ENCODE peak calls at places on chromosomes 1 and 21, in four cellular contexts. V is SK-N-SH, U is H1, R is GM12878. M is an unnamed sample.
A peak's percentile ranks its signal among the peaks of the same experiment; 100 is the strongest.

GRCh38 chr21:36321325-36322082 is 1.5 kb downstream of the MORC3 start:
- DNase-seq in U (no peak), R (no peak), V (peak; percentile 63), M (no peak)

GRCh38 chr1:177569476-177569875 is 398.7 kb downstream of the BRINP2 start:
- DNase-seq in V (no peak), R (no peak), U (no peak), M (no peak)

GRCh38 chr1:116321766-116322175 is 51.3 kb upstream of the ATP1A1 start:
- DNase-seq in U (no peak), V (no peak), R (no peak), M (peak; percentile 58)

GRCh38 chr1:78043436-78043835 is 2.3 kb upstream of the GIPC2 start:
- DNase-seq in V (no peak), U (no peak), R (no peak), M (no peak)

GRCh38 chr1:160646711-160647328 is at the start of gene SLAMF1:
- DNase-seq in U (no peak), V (no peak), R (peak; percentile 95), M (no peak)

GRCh38 chr1:58528518-58528917 is 18.0 kb downstream of the OMA1 start:
- DNase-seq in R (no peak), V (no peak), U (no peak), M (no peak)

GRCh38 chr1:205248793-205249601 is 21.3 kb downstream of the TMCC2 start:
- DNase-seq in U (no peak), V (peak; percentile 58), R (no peak), M (peak; percentile 68)

GRCh38 chr1:179091691-179092165 is 9.9 kb downstream of the TOR3A start:
- DNase-seq in V (no peak), U (no peak), R (no peak), M (no peak)

GRCh38 chr1:9289090-9289534 is 3.6 kb upstream of the SPSB1 start:
- DNase-seq in V (no peak), U (no peak), R (peak; percentile 46), M (peak; percentile 70)

GRCh38 chr21:9753943-9754342 is 767.4 kb upstream of the TPTE start:
- DNase-seq in U (no peak), R (no peak), V (no peak), M (no peak)

GRCh38 chr1:112704908-112705627 is 1.9 kb downstream of the RHOC start:
- DNase-seq in V (peak; percentile 71), R (peak; percentile 83), U (peak; percentile 90), M (peak; percentile 95)

GRCh38 chr1:112708489-112708888 is 1.6 kb upstream of the RHOC start:
- DNase-seq in V (no peak), R (no peak), U (no peak), M (no peak)

GRCh38 chr1:112708002-112708448 is 1.1 kb upstream of the RHOC start:
- DNase-seq in U (no peak), V (no peak), R (no peak), M (no peak)

GRCh38 chr1:112707217-112708001 is 482 bp upstream of the RHOC start:
- DNase-seq in V (peak; percentile 96), R (no peak), U (peak; percentile 74), M (peak; percentile 95)

DNA sequence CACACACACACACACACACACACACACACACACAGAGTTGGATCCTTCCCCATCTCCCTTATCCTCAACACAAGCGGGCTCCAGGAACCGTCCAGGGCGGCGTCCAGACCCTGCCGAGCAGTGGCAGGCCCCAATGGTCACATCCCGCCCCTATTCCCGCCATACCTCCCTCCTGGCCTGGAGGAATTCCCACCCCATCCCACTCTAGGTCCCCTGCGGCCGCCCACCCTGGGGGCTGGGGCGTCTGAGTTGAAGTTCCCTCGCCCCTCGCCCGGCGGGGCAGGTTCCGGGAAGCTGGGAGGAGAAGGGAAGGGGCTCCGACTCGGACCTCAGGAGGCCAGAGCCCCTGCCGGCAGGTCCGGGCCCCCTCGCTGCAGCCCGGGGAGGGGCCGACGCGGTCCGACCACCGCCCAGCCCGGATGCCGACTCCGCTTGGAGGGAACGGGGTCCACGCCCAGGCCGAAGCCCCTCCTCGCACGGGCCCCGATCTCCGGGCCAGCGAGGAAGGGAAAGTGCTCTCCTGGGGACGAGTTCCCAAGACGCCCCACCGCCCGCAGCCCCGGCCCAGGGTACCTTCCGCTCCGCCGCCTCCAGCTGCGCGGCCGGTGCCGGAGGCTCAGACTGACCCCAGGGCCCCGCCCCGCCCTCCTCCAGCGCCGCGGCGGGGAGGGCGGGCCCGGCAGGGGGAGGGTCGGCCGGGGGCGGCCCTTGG is at the start of gene RHOC:
- DNase-seq in V (peak; percentile 95), R (no peak), U (no peak), M (peak; percentile 94)
- TF ChIP-seq NRF1 in V (no peak), R (no peak), U (no peak), M (peak; percentile 45)

GRCh38 chr1:25821630-25822091 is 1.9 kb downstream of the MTFR1L start:
- DNase-seq in U (no peak), V (no peak), R (no peak), M (no peak)
- TF ChIP-seq NRF1 in U (no peak), V (no peak), R (no peak), M (no peak)

GRCh38 chr1:155777541-155777940 is 79.5 kb downstream of the GON4L start:
- DNase-seq in V (no peak), U (no peak), R (no peak), M (no peak)
- TF ChIP-seq NRF1 in V (no peak), U (no peak), R (no peak), M (no peak)

DNA sequence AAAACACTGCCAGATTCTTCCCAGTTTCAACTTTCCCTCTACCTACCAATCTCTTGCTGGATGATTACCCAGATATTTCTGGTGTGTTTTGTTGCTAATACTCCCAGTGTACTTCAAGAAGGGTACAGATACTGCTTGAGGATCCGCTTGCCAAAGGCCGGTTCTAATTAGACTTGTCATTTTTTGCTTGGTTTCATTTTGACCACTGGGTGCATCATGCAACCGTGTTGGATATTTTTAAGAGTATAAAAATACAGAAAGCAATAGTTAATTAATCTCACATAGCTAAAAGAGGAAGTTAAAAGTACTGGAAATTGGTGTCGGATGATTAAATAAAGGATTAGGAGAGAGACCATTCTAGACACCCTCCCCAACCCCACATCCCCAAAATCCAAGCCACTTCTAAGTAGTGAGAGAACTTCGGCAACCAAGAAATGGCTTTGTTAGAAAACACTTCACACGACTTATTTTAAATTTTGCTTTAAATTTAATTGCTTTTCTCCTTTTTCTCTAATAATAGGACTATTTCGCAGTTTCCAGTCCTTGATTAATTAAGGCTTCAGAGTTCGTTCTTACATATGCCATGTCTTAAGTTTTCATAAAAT is 2.5 kb upstream of the CDKN2C start:
- DNase-seq in R (no peak), V (no peak), U (no peak), M (peak; percentile 32)
- TF ChIP-seq NRF1 in R (no peak), V (no peak), U (no peak), M (no peak)

GRCh38 chr1:113617438-113618141 is 141.7 kb downstream of the PHTF1 start:
- DNase-seq in R (no peak), V (no peak), U (no peak), M (no peak)
- TF ChIP-seq NRF1 in R (no peak), V (no peak), U (no peak), M (no peak)

GRCh38 chr1:89523597-89524368 is 846 bp upstream of the LRRC8B start:
- DNase-seq in V (peak; percentile 74), U (peak; percentile 34), R (no peak), M (peak; percentile 80)
- TF ChIP-seq NRF1 in V (no peak), U (no peak), R (no peak), M (no peak)

DNA sequence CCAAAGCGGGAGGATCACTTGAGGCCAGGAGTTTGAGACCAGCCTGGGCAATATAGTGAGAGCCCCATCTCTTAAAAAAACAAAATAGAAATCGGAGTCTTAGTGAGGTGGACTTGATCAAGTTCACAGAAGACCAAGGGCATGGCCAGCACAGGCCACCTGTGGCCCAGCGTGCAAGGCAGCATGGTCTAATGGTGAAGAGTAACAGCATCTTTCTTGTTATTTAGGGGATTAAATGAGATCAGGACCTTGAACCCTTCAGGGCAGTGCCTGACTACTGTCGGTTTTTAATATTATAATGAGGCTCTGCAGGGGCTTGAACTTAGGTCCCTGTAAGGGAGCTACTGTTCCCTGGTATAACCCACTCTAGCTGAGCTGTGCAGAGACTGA is 38.5 kb downstream of the EIF2D start:
- DNase-seq in U (no peak), V (no peak), R (no peak), M (no peak)
- TF ChIP-seq NRF1 in U (no peak), V (no peak), R (no peak), M (no peak)

GRCh38 chr1:207241164-207241934 is 80.1 kb upstream of the CD55 start:
- DNase-seq in U (no peak), V (no peak), R (no peak), M (no peak)
- TF ChIP-seq NRF1 in U (no peak), V (no peak), R (no peak), M (no peak)

GRCh38 chr1:36134031-36134430 is 9.0 kb upstream of the COL8A2 start:
- DNase-seq in R (no peak), V (peak; percentile 20), U (no peak), M (no peak)

GRCh38 chr1:36134805-36135339 is 9.8 kb upstream of the COL8A2 start:
- DNase-seq in V (peak; percentile 86), U (no peak), R (no peak), M (peak; percentile 90)

GRCh38 chr1:36136535-36136934 is 11.5 kb upstream of the COL8A2 start:
- DNase-seq in U (no peak), V (no peak), R (no peak), M (no peak)

GRCh38 chr1:36132029-36132428 is 7.0 kb upstream of the COL8A2 start:
- DNase-seq in R (no peak), U (no peak), V (no peak), M (no peak)

DNA sequence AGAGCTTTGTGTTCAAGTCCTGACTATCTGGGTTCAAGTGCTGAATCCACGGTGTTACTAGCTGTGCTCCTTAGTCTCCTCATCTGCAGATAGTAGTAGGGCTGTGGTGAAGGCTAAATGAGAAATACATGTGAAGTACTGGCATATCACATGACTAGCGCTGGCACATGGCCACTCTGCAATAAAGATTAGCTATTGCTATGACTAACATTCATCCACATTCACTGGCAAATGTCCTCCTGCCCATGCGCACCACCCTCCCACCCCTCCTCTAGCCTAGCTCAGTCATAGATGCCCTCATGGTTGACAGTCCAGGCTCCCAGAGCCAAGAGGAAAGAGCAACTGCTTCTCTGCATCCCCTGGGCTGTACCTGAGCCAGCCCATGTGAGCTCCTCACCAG is 8.5 kb upstream of the COL8A2 start:
- DNase-seq in V (peak; percentile 44), U (no peak), R (no peak), M (no peak)
- TF ChIP-seq NRF1 in V (peak; percentile 78), U (no peak), R (no peak), M (peak; percentile 34)

M was measured in K562.